ENCODE peak calls at places on chromosomes 2 and 18, in four cellular contexts. One of them, this sample, is unnamed. For H3K4me1, the result is how much of the 10 kb centered on the place peaks cover.

GRCh38 chr2:216694201-216694825 is 1.0 kb downstream of the IGFBP5 start:
- DNase-seq in GM23338: peak
- DNase-seq in naive thymus-derived CD4-positive, alpha-beta T cell: peak
- DNase-seq in left lung: peak
- DNase-seq in this sample: peak

GRCh38 chr18:45165871-45166270 is 449.4 kb upstream of the SLC14A2 start:
- DNase-seq in naive thymus-derived CD4-positive, alpha-beta T cell: no peak
- DNase-seq in left lung: no peak
- DNase-seq in GM23338: no peak
- DNase-seq in this sample: no peak

GRCh38 chr2:186459009-186459408 is 27.1 kb upstream of the ZC3H15 start:
- DNase-seq in GM23338: peak
- DNase-seq in left lung: no peak
- DNase-seq in naive thymus-derived CD4-positive, alpha-beta T cell: no peak
- DNase-seq in this sample: peak

GRCh38 chr2:69762513-69763494 is 20.9 kb downstream of the ANXA4 start:
- DNase-seq in naive thymus-derived CD4-positive, alpha-beta T cell: no peak
- DNase-seq in GM23338: no peak
- DNase-seq in left lung: no peak
- DNase-seq in this sample: peak

GRCh38 chr2:239599299-239599698 is 198.5 kb upstream of the HDAC4 start:
- DNase-seq in left lung: peak
- DNase-seq in GM23338: no peak
- DNase-seq in naive thymus-derived CD4-positive, alpha-beta T cell: no peak
- DNase-seq in this sample: no peak

GRCh38 chr2:159518321-159519005 is 97.9 kb downstream of the BAZ2B start:
- DNase-seq in naive thymus-derived CD4-positive, alpha-beta T cell: no peak
- DNase-seq in GM23338: peak
- DNase-seq in left lung: no peak
- DNase-seq in this sample: no peak

GRCh38 chr2:177328056-177328455 is 63.5 kb upstream of the NFE2L2 start:
- DNase-seq in left lung: no peak
- DNase-seq in naive thymus-derived CD4-positive, alpha-beta T cell: no peak
- DNase-seq in GM23338: no peak
- DNase-seq in this sample: no peak

GRCh38 chr2:105712981-105713596 is 31.6 kb upstream of the NCK2 start:
- DNase-seq in naive thymus-derived CD4-positive, alpha-beta T cell: no peak
- DNase-seq in GM23338: no peak
- DNase-seq in left lung: no peak
- DNase-seq in this sample: peak

GRCh38 chr2:55779459-55780421 is 86.1 kb upstream of the PNPT1 start:
- DNase-seq in GM23338: no peak
- DNase-seq in left lung: no peak
- DNase-seq in naive thymus-derived CD4-positive, alpha-beta T cell: no peak
- DNase-seq in this sample: peak

GRCh38 chr2:55776479-55776878 is 82.8 kb upstream of the PNPT1 start:
- DNase-seq in naive thymus-derived CD4-positive, alpha-beta T cell: no peak
- DNase-seq in GM23338: no peak
- DNase-seq in left lung: no peak
- DNase-seq in this sample: no peak

GRCh38 chr2:55776966-55777365 is 83.3 kb upstream of the PNPT1 start:
- DNase-seq in naive thymus-derived CD4-positive, alpha-beta T cell: no peak
- DNase-seq in left lung: no peak
- DNase-seq in GM23338: no peak
- DNase-seq in this sample: no peak

GRCh38 chr2:55772309-55772980 is 78.8 kb upstream of the PNPT1 start:
- DNase-seq in GM23338: no peak
- DNase-seq in left lung: no peak
- DNase-seq in naive thymus-derived CD4-positive, alpha-beta T cell: no peak
- DNase-seq in this sample: no peak

GRCh38 chr2:55775828-55776227 is 82.2 kb upstream of the PNPT1 start:
- DNase-seq in naive thymus-derived CD4-positive, alpha-beta T cell: no peak
- DNase-seq in GM23338: no peak
- DNase-seq in left lung: no peak
- DNase-seq in this sample: no peak
- H3K4me3 ChIP-seq in naive thymus-derived CD4-positive, alpha-beta T cell: no peak
- H3K4me3 ChIP-seq in GM23338: no peak
- H3K4me3 ChIP-seq in left lung: no peak
- H3K4me3 ChIP-seq in this sample: no peak

DNA sequence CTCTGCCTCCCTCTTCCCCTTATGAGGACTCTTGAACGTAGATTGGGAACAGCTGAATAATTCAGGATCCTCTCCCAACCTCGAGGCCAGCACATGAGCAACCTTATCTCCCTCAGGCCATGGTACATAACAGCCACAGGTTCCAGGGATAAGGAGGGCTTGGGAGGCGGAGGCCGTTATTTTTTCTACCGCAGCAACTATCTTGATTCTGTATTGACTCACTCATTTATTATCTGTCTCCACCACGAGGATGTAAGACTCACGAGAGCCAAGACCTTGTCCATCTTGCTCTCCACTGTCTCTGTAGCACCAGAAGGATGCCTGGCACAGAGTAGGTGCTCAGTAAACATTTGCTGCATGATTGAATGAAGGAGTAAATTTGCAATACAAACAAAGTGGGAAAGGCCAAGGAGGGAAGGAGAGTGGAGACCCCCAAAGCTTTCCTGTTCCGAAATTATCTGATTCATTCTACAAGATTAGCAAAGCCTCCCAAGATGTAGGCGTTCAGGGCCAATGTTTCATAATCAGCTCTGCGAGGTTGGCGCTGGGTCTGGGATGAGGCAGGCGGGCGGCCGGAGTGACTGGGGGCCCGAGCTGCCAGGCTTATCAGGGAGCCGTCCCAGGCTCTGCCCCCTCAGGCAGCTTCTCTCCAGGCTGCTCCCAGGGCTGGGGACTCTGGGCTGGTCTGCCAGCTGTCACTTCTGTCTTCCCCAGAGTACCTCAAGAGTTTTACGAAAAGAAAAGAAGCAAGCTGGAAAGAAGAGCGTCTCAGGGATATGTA is 31.6 kb downstream of the INPP5D start:
- DNase-seq in naive thymus-derived CD4-positive, alpha-beta T cell: no peak
- DNase-seq in GM23338: no peak
- DNase-seq in left lung: no peak
- DNase-seq in this sample: no peak
- H3K4me1 ChIP-seq in naive thymus-derived CD4-positive, alpha-beta T cell: under half
- H3K4me1 ChIP-seq in GM23338: under half
- H3K4me1 ChIP-seq in left lung: half or more
- H3K4me1 ChIP-seq in this sample: under half

GRCh38 chr2:162056796-162057399 is 17.1 kb downstream of the DPP4 start:
- DNase-seq in GM23338: no peak
- DNase-seq in naive thymus-derived CD4-positive, alpha-beta T cell: no peak
- DNase-seq in left lung: no peak
- DNase-seq in this sample: no peak

GRCh38 chr2:162058973-162059668 is 14.9 kb downstream of the DPP4 start:
- DNase-seq in left lung: no peak
- DNase-seq in naive thymus-derived CD4-positive, alpha-beta T cell: no peak
- DNase-seq in GM23338: no peak
- DNase-seq in this sample: no peak

GRCh38 chr2:162060522-162060921 is 13.5 kb downstream of the DPP4 start:
- DNase-seq in naive thymus-derived CD4-positive, alpha-beta T cell: no peak
- DNase-seq in GM23338: no peak
- DNase-seq in left lung: no peak
- DNase-seq in this sample: no peak

GRCh38 chr2:162061021-162061420 is 13.0 kb downstream of the DPP4 start:
- DNase-seq in GM23338: no peak
- DNase-seq in naive thymus-derived CD4-positive, alpha-beta T cell: no peak
- DNase-seq in left lung: no peak
- DNase-seq in this sample: no peak

GRCh38 chr2:162057426-162057825 is 16.6 kb downstream of the DPP4 start:
- DNase-seq in naive thymus-derived CD4-positive, alpha-beta T cell: peak
- DNase-seq in left lung: no peak
- DNase-seq in GM23338: no peak
- DNase-seq in this sample: no peak
- H3K4me3 ChIP-seq in naive thymus-derived CD4-positive, alpha-beta T cell: no peak
- H3K4me3 ChIP-seq in left lung: no peak
- H3K4me3 ChIP-seq in GM23338: no peak
- H3K4me3 ChIP-seq in this sample: no peak

GRCh38 chr2:96204836-96205235 is 3.8 kb downstream of the STARD7 start:
- DNase-seq in left lung: no peak
- DNase-seq in GM23338: no peak
- DNase-seq in naive thymus-derived CD4-positive, alpha-beta T cell: no peak
- DNase-seq in this sample: no peak
- H3K4me1 ChIP-seq in left lung: half or more
- H3K4me1 ChIP-seq in GM23338: under half
- H3K4me1 ChIP-seq in naive thymus-derived CD4-positive, alpha-beta T cell: under half
- H3K4me1 ChIP-seq in this sample: half or more